ENCODE peak calls at places on chromosome 5, in eight cellular contexts. E, O, G, P, X, W, S and R are unnamed samples.

GRCh38 chr5:180467028-180467427 is 27.2 kb upstream of the CNOT6 start:
- DNase-seq in O (no peak), P (no peak), E (no peak), W (no peak), X (no peak), S (peak), G (peak), R (peak)

GRCh38 chr5:180494510-180495181 is 467 bp downstream of the CNOT6 start:
- DNase-seq in W (no peak), X (no peak), G (peak), O (peak), S (peak), P (peak), E (no peak), R (peak)

GRCh38 chr5:109911731-109912130 is 222.0 kb downstream of the MAN2A1 start:
- DNase-seq in S (no peak), E (no peak), X (peak), O (no peak), G (no peak), P (no peak), W (no peak), R (no peak)

GRCh38 chr5:158783382-158783781 is 316.3 kb downstream of the EBF1 start:
- DNase-seq in P (no peak), S (no peak), G (no peak), O (no peak), E (no peak), X (no peak), W (no peak), R (no peak)

GRCh38 chr5:42828661-42829060 is 17.0 kb upstream of the SELENOP start:
- DNase-seq in X (no peak), E (no peak), S (no peak), O (no peak), G (no peak), P (no peak), W (peak), R (no peak)

GRCh38 chr5:73280386-73280785 is 107.4 kb downstream of the TMEM174 start:
- DNase-seq in X (no peak), O (no peak), W (no peak), P (no peak), S (no peak), E (no peak), G (no peak), R (no peak)

GRCh38 chr5:154795235-154795596 is 40.0 kb downstream of the LARP1 start:
- DNase-seq in E (no peak), S (no peak), G (no peak), X (no peak), O (no peak), W (no peak), P (no peak), R (no peak)

GRCh38 chr5:139120521-139120920 is 77.6 kb downstream of the SIL1 start:
- DNase-seq in S (no peak), G (no peak), E (no peak), X (no peak), P (peak), O (no peak), W (no peak), R (no peak)